ENCODE peak calls at places on chromosome 17, in four cellular contexts. F is GM04503, O is germinal center, A is NCI-H1092. N is an unnamed sample.

GRCh38 chr17:48542956-48543853 is 1.7 kb downstream of the HOXB2 start:
- DNase-seq in A (no peak), F (no peak), O (peak), N (peak)

GRCh38 chr17:2034157-2034556 is 4.2 kb downstream of the DPH1 start:
- DNase-seq in F (no peak), O (no peak), A (no peak), N (no peak)

GRCh38 chr17:45451131-45451530 is 18.5 kb upstream of the ARHGAP27 start:
- DNase-seq in F (no peak), A (no peak), O (no peak), N (no peak)

GRCh38 chr17:55897301-55897700 is 146.4 kb downstream of the PCTP start:
- DNase-seq in F (no peak), O (no peak), A (no peak), N (no peak)

GRCh38 chr17:17812211-17813054 is 24.4 kb downstream of the SREBF1 start:
- DNase-seq in A (peak), F (no peak), O (peak), N (peak)

GRCh38 chr17:27366438-27366837 is 72.5 kb downstream of the WSB1 start:
- DNase-seq in O (no peak), A (no peak), F (no peak), N (no peak)

GRCh38 chr17:82230627-82231311 is 1.9 kb downstream of the SLC16A3 start:
- DNase-seq in O (peak), A (no peak), F (no peak), N (peak)

GRCh38 chr17:82929676-82930042 is 89.8 kb upstream of the ZNF750 start:
- DNase-seq in O (no peak), A (no peak), F (no peak), N (no peak)

GRCh38 chr17:7839890-7840260 is 5.9 kb downstream of the KDM6B start:
- DNase-seq in O (no peak), A (no peak), F (no peak), N (no peak)

GRCh38 chr17:47840742-47841487 is at the start of gene SCRN2:
- DNase-seq in F (peak), O (peak), A (peak), N (peak)

GRCh38 chr17:43619696-43620095 is 42.0 kb downstream of the MEOX1 start:
- DNase-seq in F (no peak), A (no peak), O (no peak), N (no peak)

GRCh38 chr17:14739656-14740431 is 439.0 kb downstream of the HS3ST3B1 start:
- DNase-seq in F (no peak), O (no peak), A (no peak), N (no peak)

GRCh38 chr17:52035336-52035915 is 123.1 kb downstream of the CA10 start:
- DNase-seq in A (peak), O (no peak), F (no peak), N (no peak)

GRCh38 chr17:21467196-21467595 is 91.0 kb downstream of the KCNJ12 start:
- DNase-seq in A (no peak), F (no peak), O (no peak), N (no peak)

GRCh38 chr17:78762007-78762406 is 20.1 kb downstream of the CYTH1 start:
- DNase-seq in A (no peak), O (no peak), F (no peak), N (no peak)

GRCh38 chr17:27339836-27340550 is 46.1 kb downstream of the WSB1 start:
- DNase-seq in O (no peak), F (no peak), A (no peak), N (peak)

GRCh38 chr17:78346605-78347250 is 13.1 kb downstream of the SOCS3 start:
- DNase-seq in A (no peak), O (no peak), F (no peak), N (no peak)

GRCh38 chr17:47286198-47286914 is 32.7 kb downstream of the ITGB3 start:
- DNase-seq in O (peak), A (no peak), F (no peak), N (peak)

GRCh38 chr17:34601431-34601830 is 22.0 kb downstream of the TMEM132E start:
- DNase-seq in F (no peak), A (no peak), O (no peak), N (no peak)

GRCh38 chr17:3602499-3602898 is 6.7 kb downstream of the TRPV1 start:
- DNase-seq in F (no peak), A (no peak), O (peak), N (peak)

GRCh38 chr17:19022747-19023146 is 18.2 kb upstream of the FAM83G start:
- DNase-seq in O (no peak), F (no peak), A (no peak), N (no peak)

GRCh38 chr17:61323696-61324539 is 75.7 kb upstream of the TBX2 start:
- DNase-seq in A (no peak), O (no peak), F (no peak), N (no peak)

GRCh38 chr17:7930841-7931631 is 710 bp downstream of the TRAPPC1 start:
- DNase-seq in A (no peak), F (no peak), O (no peak), N (no peak)

GRCh38 chr17:75473246-75473645 is 16.8 kb downstream of the TMEM94 start:
- DNase-seq in O (no peak), F (no peak), A (no peak), N (no peak)